ENCODE peak calls at places on chromosomes 13 and 19, in seven cellular contexts. Z is astrocyte, F is AG10803, C is cardiac muscle cell, Q is astrocyte of the cerebellum, U is fibroblast of lung, N is H9. P is an unnamed sample.

GRCh38 chr19:53772943-53773342 is 51.2 kb downstream of the NLRP12 start:
- DNase-seq in Z (peak), F (peak), C (peak), Q (peak), U (peak), N (peak), P (peak)

GRCh38 chr19:15836345-15836594 is 20.8 kb upstream of the OR10H1 start:
- DNase-seq in Z (peak), F (peak), C (no peak), Q (no peak), U (peak), N (no peak), P (no peak)

GRCh38 chr19:5141278-5141925 is 172.5 kb downstream of the KDM4B start:
- DNase-seq in Z (peak), F (no peak), C (no peak), Q (no peak), U (no peak), N (no peak), P (no peak)

GRCh38 chr13:58472483-58472882 is 840.9 kb downstream of the PCDH17 start:
- DNase-seq in Z (no peak), F (no peak), C (no peak), Q (no peak), U (no peak), N (no peak), P (no peak)

GRCh38 chr19:31306006-31306753 is 43.1 kb downstream of the TSHZ3 start:
- DNase-seq in Z (no peak), F (no peak), C (no peak), Q (no peak), U (no peak), N (no peak), P (no peak)

GRCh38 chr13:26424181-26424580 is 133.3 kb upstream of the WASF3 start:
- DNase-seq in Z (no peak), F (no peak), C (no peak), Q (no peak), U (no peak), N (no peak), P (no peak)

GRCh38 chr13:38897521-38897920 is 93.1 kb downstream of the STOML3 start:
- DNase-seq in Z (no peak), F (no peak), C (no peak), Q (no peak), U (no peak), N (no peak), P (no peak)

GRCh38 chr13:114200673-114201005 is 21.6 kb downstream of the CFAP97D2 start:
- DNase-seq in Z (peak), F (no peak), C (peak), Q (no peak), U (peak), N (no peak), P (no peak)

GRCh38 chr13:32381539-32381938 is 46.4 kb downstream of the N4BP2L1 start:
- DNase-seq in Z (peak), F (peak), C (peak), Q (peak), U (peak), N (peak), P (peak)
- TF ChIP-seq CTCF in Z (peak), F (peak), C (peak), Q (peak), U (peak), N (peak), P (peak)

GRCh38 chr19:3575949-3576673 is 3.4 kb downstream of the HMG20B start:
- DNase-seq in Z (no peak), F (no peak), C (no peak), Q (no peak), U (no peak), N (no peak), P (no peak)

GRCh38 chr19:3573162-3573857 is 566 bp downstream of the HMG20B start:
- DNase-seq in Z (no peak), F (no peak), C (peak), Q (no peak), U (no peak), N (no peak), P (no peak)

GRCh38 chr19:3573858-3574637 is 1.3 kb downstream of the HMG20B start:
- DNase-seq in Z (peak), F (peak), C (peak), Q (peak), U (peak), N (peak), P (peak)

GRCh38 chr19:3576696-3577443 is 4.1 kb downstream of the HMG20B start:
- DNase-seq in Z (peak), F (peak), C (peak), Q (peak), U (peak), N (peak), P (no peak)

GRCh38 chr19:3575260-3575741 is 2.6 kb downstream of the HMG20B start:
- DNase-seq in Z (no peak), F (no peak), C (peak), Q (no peak), U (no peak), N (peak), P (no peak)
- TF ChIP-seq CTCF in Z (peak), F (no peak), C (peak), Q (peak), U (peak), N (peak), P (no peak)

GRCh38 chr19:2665103-2665502 is 37.4 kb downstream of the GNG7 start:
- DNase-seq in Z (no peak), F (no peak), C (no peak), Q (no peak), U (no peak), N (no peak), P (no peak)

GRCh38 chr19:2661615-2662014 is 40.9 kb downstream of the GNG7 start:
- DNase-seq in Z (no peak), F (no peak), C (no peak), Q (no peak), U (no peak), N (no peak), P (no peak)

GRCh38 chr19:2666344-2666994 is 36.0 kb downstream of the GNG7 start:
- DNase-seq in Z (no peak), F (no peak), C (no peak), Q (no peak), U (no peak), N (no peak), P (no peak)

GRCh38 chr19:2659856-2660432 is 42.5 kb downstream of the GNG7 start:
- DNase-seq in Z (no peak), F (no peak), C (no peak), Q (no peak), U (no peak), N (no peak), P (no peak)

DNA sequence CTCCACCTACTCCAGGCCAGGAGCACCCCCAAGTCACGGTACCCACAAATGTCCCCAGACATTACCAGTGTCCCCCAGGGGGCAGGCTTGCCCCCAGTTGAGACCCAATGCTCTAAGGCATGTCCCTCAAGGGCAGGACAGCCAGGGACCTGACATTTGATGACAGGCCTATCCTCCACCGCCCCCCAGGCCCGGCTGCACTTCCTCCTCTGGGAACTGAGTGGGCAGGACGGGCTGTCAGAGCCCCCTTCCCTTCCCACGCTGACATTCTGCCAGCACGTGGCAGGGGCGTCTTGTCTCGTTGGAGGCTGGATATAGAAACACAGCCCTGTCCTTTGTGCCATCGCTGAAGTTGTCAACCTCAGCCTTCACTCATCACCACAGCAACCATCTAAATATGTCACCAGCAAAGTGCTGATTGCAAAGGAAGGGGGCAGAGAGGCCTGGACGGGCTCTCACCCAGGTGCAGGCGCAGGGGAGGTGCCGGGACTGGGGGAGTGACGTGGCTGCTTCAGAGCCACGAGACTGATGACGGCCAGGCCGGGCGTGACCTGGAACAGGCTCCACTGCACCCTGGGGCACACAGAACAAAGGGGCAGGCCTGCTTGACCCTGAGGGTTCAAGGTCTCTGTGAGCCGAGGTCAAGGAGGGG is 38.4 kb downstream of the GNG7 start:
- DNase-seq in Z (no peak), F (no peak), C (peak), Q (no peak), U (no peak), N (no peak), P (no peak)
- TF ChIP-seq CTCF in Z (no peak), F (no peak), C (no peak), Q (no peak), U (peak), N (peak), P (no peak)

DNA sequence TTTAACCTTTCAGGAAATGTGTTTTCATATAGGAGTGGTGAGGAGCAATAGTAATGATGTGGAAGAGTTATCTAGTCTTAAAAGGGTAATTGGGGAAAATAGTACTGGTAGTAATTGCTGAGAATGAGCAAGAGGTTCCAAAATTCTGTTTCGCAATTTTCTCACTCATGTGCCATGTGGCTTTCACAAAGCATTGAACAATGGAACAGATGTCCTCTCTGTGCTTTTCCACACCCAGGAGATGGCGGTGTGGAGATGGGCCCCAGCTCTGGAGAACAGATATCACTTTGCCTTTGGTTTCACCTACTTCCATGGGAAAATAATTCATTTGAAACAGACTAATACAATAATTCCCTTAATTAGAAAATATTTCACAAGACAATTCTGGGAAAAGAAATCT is 170.0 kb upstream of the SLC10A2 start:
- DNase-seq in Z (no peak), F (no peak), C (no peak), Q (peak), U (peak), N (no peak), P (no peak)
- TF ChIP-seq CTCF in Z (peak), F (no peak), C (peak), Q (peak), U (peak), N (no peak), P (no peak)

DNA sequence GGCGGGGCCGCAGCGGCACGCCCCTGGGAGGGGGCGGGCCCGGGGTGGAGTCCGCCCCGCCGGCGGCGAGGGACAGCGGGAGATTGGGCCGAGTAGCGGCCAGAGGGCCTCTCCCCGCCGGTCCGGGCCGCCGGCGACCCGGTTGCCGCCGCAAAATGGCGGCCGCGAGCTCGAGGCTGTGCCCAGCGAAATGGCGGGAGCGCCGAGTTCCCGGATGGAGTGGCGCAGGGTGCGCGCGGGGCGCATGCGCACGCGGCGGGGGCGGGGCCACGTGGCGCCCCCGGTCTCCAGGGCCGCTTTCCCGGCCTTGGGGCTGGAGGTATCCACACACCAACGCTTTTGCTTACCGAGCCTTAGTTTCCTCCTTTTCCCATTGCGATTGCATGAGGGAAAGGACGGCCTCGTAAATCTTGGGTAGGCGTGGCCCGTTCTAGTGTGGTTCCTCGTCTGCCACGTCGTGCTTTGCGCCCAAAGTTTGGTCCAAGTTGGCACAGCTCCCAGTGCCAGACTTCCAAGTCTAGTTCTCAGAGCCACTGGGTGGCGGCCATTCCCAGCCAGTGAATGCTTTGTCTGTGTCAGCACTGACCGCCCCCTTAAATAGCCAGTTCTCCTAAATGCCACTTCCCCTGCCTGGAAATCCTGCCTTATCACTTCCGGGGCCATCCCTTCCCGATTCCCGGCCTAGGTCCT is 491 bp downstream of the CIRBP start:
- DNase-seq in Z (peak), F (peak), C (peak), Q (peak), U (peak), N (peak), P (peak)
- TF ChIP-seq CTCF in Z (no peak), F (peak), C (peak), Q (no peak), U (peak), N (no peak), P (peak)

GRCh38 chr13:84917252-84917878 is 881.9 kb downstream of the SLITRK6 start:
- DNase-seq in Z (peak), F (peak), C (peak), Q (peak), U (peak), N (no peak), P (no peak)
- TF ChIP-seq CTCF in Z (peak), F (peak), C (peak), Q (no peak), U (peak), N (peak), P (peak)

GRCh38 chr19:47541507-47541906 is 26.6 kb upstream of the NAPA start:
- DNase-seq in Z (no peak), F (no peak), C (peak), Q (no peak), U (no peak), N (no peak), P (no peak)

GRCh38 chr19:47539747-47540311 is 25.0 kb upstream of the NAPA start:
- DNase-seq in Z (no peak), F (no peak), C (peak), Q (no peak), U (no peak), N (no peak), P (no peak)

GRCh38 chr19:47538812-47539211 is 23.9 kb upstream of the NAPA start:
- DNase-seq in Z (no peak), F (no peak), C (no peak), Q (no peak), U (no peak), N (no peak), P (no peak)

GRCh38 chr19:47542030-47542475 is 27.2 kb upstream of the NAPA start:
- DNase-seq in Z (no peak), F (peak), C (peak), Q (no peak), U (no peak), N (no peak), P (no peak)

DNA sequence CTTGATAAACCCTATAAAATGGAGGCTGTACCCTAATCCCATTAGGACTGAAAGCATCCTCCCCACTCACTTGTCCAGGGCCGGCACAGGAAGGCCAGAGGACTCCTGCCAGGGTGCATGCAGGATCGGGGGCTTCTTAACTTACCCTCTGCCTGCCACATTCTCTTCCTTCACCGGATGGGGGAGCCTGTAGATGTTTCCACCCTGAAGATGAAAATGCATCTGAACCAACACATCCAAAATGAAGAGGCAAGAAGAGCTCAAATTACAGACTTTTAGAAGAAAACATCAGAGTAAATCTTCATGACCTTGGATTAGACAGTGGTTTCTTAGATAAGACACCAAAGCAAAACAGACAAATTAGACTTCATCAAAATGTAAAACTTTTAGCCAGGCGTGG is 25.9 kb upstream of the NAPA start:
- DNase-seq in Z (peak), F (peak), C (peak), Q (peak), U (peak), N (no peak), P (peak)
- TF ChIP-seq CTCF in Z (peak), F (peak), C (peak), Q (peak), U (peak), N (peak), P (peak)

GRCh38 chr19:12194827-12195500 is 32.1 kb downstream of the ZNF136 start:
- DNase-seq in Z (peak), F (peak), C (no peak), Q (peak), U (peak), N (no peak), P (no peak)
- TF ChIP-seq CTCF in Z (no peak), F (no peak), C (no peak), Q (no peak), U (no peak), N (no peak), P (no peak)

GRCh38 chr13:23686948-23687347 is 116.7 kb downstream of the TNFRSF19 start:
- DNase-seq in Z (no peak), F (no peak), C (no peak), Q (no peak), U (peak), N (no peak), P (no peak)

GRCh38 chr13:23681253-23681652 is 111.0 kb downstream of the TNFRSF19 start:
- DNase-seq in Z (peak), F (peak), C (no peak), Q (no peak), U (peak), N (no peak), P (no peak)

GRCh38 chr13:23684647-23685046 is 114.4 kb downstream of the TNFRSF19 start:
- DNase-seq in Z (no peak), F (no peak), C (no peak), Q (no peak), U (no peak), N (no peak), P (no peak)

GRCh38 chr13:23680836-23681235 is 110.6 kb downstream of the TNFRSF19 start:
- DNase-seq in Z (no peak), F (no peak), C (no peak), Q (no peak), U (no peak), N (no peak), P (no peak)

DNA sequence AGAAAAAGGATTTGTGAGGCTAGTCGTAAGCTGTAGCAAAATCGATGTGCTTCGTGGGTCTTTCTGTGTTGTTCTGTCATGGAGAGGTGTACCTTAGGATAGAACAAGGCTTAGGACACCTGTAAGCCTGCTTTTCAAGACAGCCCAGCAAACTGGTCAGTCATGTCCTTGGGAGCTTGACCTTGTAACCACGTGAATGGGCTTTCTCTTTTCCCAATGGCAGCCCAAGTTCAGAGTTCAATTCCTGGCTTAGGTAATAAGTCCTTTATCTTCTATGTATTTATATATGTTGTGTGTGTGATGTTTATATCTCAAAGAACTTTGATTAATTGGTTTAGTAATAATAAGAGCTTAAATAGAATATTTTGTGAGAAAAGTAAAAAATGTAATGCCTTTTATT is 112.9 kb downstream of the TNFRSF19 start:
- DNase-seq in Z (no peak), F (no peak), C (no peak), Q (no peak), U (no peak), N (no peak), P (no peak)
- TF ChIP-seq CTCF in Z (no peak), F (no peak), C (no peak), Q (no peak), U (no peak), N (no peak), P (no peak)

DNA sequence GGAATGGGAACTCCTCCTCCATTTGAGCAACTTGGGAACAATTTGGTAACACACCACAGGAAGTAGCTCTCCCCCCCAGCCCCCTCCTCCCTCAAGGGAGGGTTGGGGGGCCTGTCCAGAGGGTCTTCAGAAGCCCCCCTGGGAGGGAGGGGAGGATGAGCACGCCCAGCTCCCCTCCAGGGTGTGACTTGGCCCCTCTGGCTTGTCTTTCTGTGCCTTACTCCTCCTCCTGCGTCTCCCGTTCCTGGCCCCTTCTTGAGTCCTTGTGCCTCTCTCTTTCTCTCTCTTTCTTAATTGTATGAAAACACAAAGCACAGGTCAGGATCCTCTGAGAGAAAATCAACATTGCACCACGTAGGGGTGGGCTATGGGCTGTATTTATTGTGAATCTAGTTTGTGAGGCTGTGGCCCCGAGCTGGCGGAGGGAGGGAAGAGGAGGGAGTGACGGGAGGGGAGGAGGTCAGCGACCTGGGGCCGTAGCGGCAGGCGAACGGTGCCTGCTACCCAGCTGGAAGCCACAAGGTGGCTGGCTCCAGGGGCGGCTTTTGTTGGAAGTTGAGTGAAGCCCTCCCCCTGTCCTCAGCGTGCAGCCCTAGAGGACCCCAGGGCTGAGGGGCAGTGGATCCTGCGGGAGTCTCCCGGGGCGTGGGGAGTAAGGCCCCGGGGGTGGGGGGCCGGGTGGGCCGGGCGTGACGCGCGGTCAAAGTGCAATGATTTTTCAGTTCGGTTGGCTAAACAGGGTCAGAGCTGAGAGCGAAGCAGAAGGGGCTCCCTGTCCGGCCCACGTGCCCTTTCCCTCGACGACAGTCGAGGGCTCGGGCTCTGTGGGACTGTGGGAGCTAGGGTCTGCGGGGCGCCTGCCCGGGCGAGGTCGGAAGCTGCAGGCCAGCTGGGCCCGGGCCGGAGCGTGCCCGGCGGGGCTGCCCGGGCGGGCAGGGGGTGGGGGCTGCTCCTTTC is 6.4 kb downstream of the LYL1 start:
- DNase-seq in Z (no peak), F (no peak), C (peak), Q (no peak), U (no peak), N (peak), P (no peak)
- TF ChIP-seq CTCF in Z (no peak), F (peak), C (peak), Q (peak), U (no peak), N (peak), P (no peak)

P was measured in AG09319.